ENCODE peak calls at places on chromosomes 5 and 9, in nine cellular contexts. D is ACHN; F is dorsolateral prefrontal cortex; U is C1 segment of cervical spinal cord; X is NAMALWA; E is cardiac fibroblast; G is activated CD8-positive, alpha-beta memory T cell treated with anti-CD3 and anti-CD28 coated beads for 4 hours; Y is nucleus accumbens; P is Peyer's patch. K is an unnamed sample.
A peak's percentile ranks its signal among the peaks of the same experiment; 100 is the strongest.

GRCh38 chr5:157172408-157172807 is 6.3 kb upstream of the GARIN3 start:
- DNase-seq in D (no peak), F (no peak), U (no peak), X (peak; percentile 37), E (no peak), G (peak; percentile 86), Y (no peak), P (no peak), K (no peak)

GRCh38 chr9:101479337-101480045 is 43.9 kb upstream of the ALDOB start:
- DNase-seq in D (no peak), F (no peak), U (no peak), X (no peak), E (no peak), G (no peak), Y (no peak), P (no peak), K (no peak)

GRCh38 chr9:36218011-36218410 is 27.3 kb downstream of the CLTA start:
- DNase-seq in D (no peak), F (no peak), U (no peak), X (no peak), E (no peak), G (no peak), Y (no peak), P (no peak), K (no peak)

GRCh38 chr9:26665676-26666075 is 226.9 kb downstream of the CAAP1 start:
- DNase-seq in D (no peak), F (no peak), U (no peak), X (no peak), E (no peak), G (no peak), Y (no peak), P (no peak), K (no peak)

GRCh38 chr9:108478431-108478837 is 377.4 kb downstream of the ACTL7B start:
- DNase-seq in D (no peak), F (no peak), U (no peak), X (no peak), E (peak; percentile 95), G (no peak), Y (no peak), P (no peak), K (no peak)

GRCh38 chr9:37029776-37030590 is 4.1 kb downstream of the PAX5 start:
- DNase-seq in D (peak; percentile 14), F (no peak), U (no peak), X (no peak), E (no peak), G (no peak), Y (no peak), P (no peak), K (no peak)

GRCh38 chr5:134526483-134527155 is 1.1 kb downstream of the JADE2 start:
- DNase-seq in D (peak; percentile 72), F (peak; percentile 72), U (peak; percentile 73), X (peak; percentile 83), E (no peak), G (peak; percentile 40), Y (peak; percentile 77), P (peak; percentile 92), K (peak; percentile 80)

GRCh38 chr5:147098233-147098790 is 136.5 kb upstream of the STK32A start:
- DNase-seq in D (peak; percentile 52), F (peak; percentile 19), U (peak; percentile 25), X (peak; percentile 48), E (peak; percentile 62), G (no peak), Y (no peak), P (no peak), K (peak; percentile 39)

GRCh38 chr5:130066644-130067043 is 162.4 kb downstream of the CHSY3 start:
- DNase-seq in D (no peak), F (no peak), U (no peak), X (no peak), E (peak; percentile 68), G (no peak), Y (no peak), P (no peak), K (no peak)

GRCh38 chr5:131357739-131358561 is 94.1 kb downstream of the CDC42SE2 start:
- DNase-seq in D (no peak), F (no peak), U (no peak), X (no peak), E (no peak), G (no peak), Y (no peak), P (no peak), K (no peak)

GRCh38 chr9:92528537-92528851 is 7.3 kb downstream of the ECM2 start:
- DNase-seq in D (no peak), F (no peak), U (no peak), X (no peak), E (no peak), G (no peak), Y (no peak), P (no peak), K (no peak)

GRCh38 chr9:128628471-128629048 is 28.1 kb downstream of the DYNC2I2 start:
- DNase-seq in D (no peak), F (no peak), U (peak; percentile 58), X (no peak), E (peak; percentile 42), G (no peak), Y (peak; percentile 31), P (peak; percentile 50), K (no peak)

K was measured in substantia nigra.